ENCODE peak calls at places on chromosomes 5 and 9, in five cellular contexts. I, V, T, W and Z are unnamed samples.

GRCh38 chr5:55030220-55030619 is 6.2 kb downstream of the GZMK start:
- DNase-seq in T (no peak), I (no peak), W (no peak), V (no peak), Z (no peak)

GRCh38 chr9:115730396-115730795 is 423.2 kb upstream of the PAPPA start:
- DNase-seq in V (no peak), T (no peak), W (no peak), I (no peak), Z (no peak)

GRCh38 chr5:80230269-80230992 is 25.4 kb downstream of the SERINC5 start:
- DNase-seq in T (no peak), I (no peak), W (no peak), V (no peak), Z (no peak)

GRCh38 chr9:33143241-33143642 is 23.9 kb downstream of the B4GALT1 start:
- DNase-seq in W (no peak), V (peak), I (no peak), T (no peak), Z (no peak)

GRCh38 chr5:10789021-10789420 is 28.0 kb upstream of the DAP start:
- DNase-seq in W (no peak), I (no peak), V (peak), T (no peak), Z (no peak)

GRCh38 chr5:179233909-179234562 is 111.2 kb downstream of the ADAMTS2 start:
- DNase-seq in I (no peak), V (no peak), T (no peak), W (no peak), Z (no peak)

GRCh38 chr5:2697446-2698200 is 53.9 kb downstream of the IRX2 start:
- DNase-seq in I (no peak), W (no peak), V (no peak), T (no peak), Z (no peak)

GRCh38 chr5:152271420-152271819 is 133.7 kb downstream of the NMUR2 start:
- DNase-seq in T (no peak), V (no peak), I (no peak), W (no peak), Z (no peak)

GRCh38 chr5:97044057-97044456 is 98.4 kb downstream of the LIX1 start:
- DNase-seq in I (no peak), W (peak), T (no peak), V (peak), Z (no peak)

GRCh38 chr5:154756871-154757646 is 1.9 kb downstream of the LARP1 start:
- DNase-seq in I (no peak), T (no peak), V (peak), W (peak), Z (no peak)

GRCh38 chr9:83199240-83199639 is 136.3 kb upstream of the RASEF start:
- DNase-seq in V (peak), T (no peak), W (peak), I (no peak), Z (no peak)

GRCh38 chr9:77215874-77216273 is 38.5 kb downstream of the VPS13A start:
- DNase-seq in I (no peak), T (no peak), V (peak), W (no peak), Z (no peak)

GRCh38 chr5:41649659-41650058 is 139.3 kb upstream of the PLCXD3 start:
- DNase-seq in V (peak), T (no peak), I (no peak), W (no peak), Z (no peak)

GRCh38 chr5:171794470-171794869 is 8.9 kb downstream of the SMIM23 start:
- DNase-seq in I (no peak), W (no peak), V (no peak), T (no peak), Z (no peak)

GRCh38 chr5:144002866-144003265 is 167.6 kb downstream of the YIPF5 start:
- DNase-seq in W (no peak), I (no peak), T (no peak), V (no peak), Z (no peak)

GRCh38 chr5:31651241-31651640 is 12.3 kb downstream of the PDZD2 start:
- DNase-seq in W (no peak), T (no peak), V (no peak), I (no peak), Z (no peak)

GRCh38 chr9:72721086-72721485 is 199.7 kb downstream of the TMC1 start:
- DNase-seq in T (no peak), I (no peak), V (no peak), W (no peak), Z (no peak)

GRCh38 chr5:1385395-1386273 is 40.7 kb upstream of the CLPTM1L start:
- DNase-seq in T (peak), V (peak), I (peak), W (peak), Z (peak)

GRCh38 chr5:110248921-110249320 is 477.6 kb downstream of the TMEM232 start:
- DNase-seq in T (no peak), W (no peak), V (no peak), I (no peak), Z (no peak)

GRCh38 chr5:57366744-57367143 is 115.9 kb downstream of the ACTBL2 start:
- DNase-seq in W (no peak), V (peak), I (no peak), T (no peak), Z (no peak)

GRCh38 chr9:80649496-80649895 is 1039.9 kb downstream of the TLE1 start:
- DNase-seq in I (no peak), V (no peak), W (no peak), T (no peak), Z (no peak)

GRCh38 chr5:10539685-10539998 is 24.2 kb upstream of the ANKRD33B start:
- DNase-seq in T (no peak), V (peak), W (no peak), I (no peak), Z (no peak)

GRCh38 chr5:132530946-132531345 is 12.4 kb downstream of the IL5 start:
- DNase-seq in I (no peak), T (no peak), W (no peak), V (no peak), Z (no peak)

GRCh38 chr5:175710361-175710760 is 52.5 kb downstream of the HRH2 start:
- DNase-seq in T (no peak), V (no peak), I (no peak), W (peak), Z (no peak)

GRCh38 chr5:139745121-139745799 is 50.3 kb upstream of the PSD2 start:
- DNase-seq in I (no peak), V (peak), T (peak), W (peak), Z (no peak)

GRCh38 chr5:93428868-93429267 is 152.2 kb downstream of the NR2F1-AS1 start:
- DNase-seq in V (peak), T (no peak), W (no peak), I (no peak), Z (no peak)

GRCh38 chr5:116492016-116492623 is 82.5 kb downstream of the SEMA6A start:
- DNase-seq in I (no peak), T (no peak), W (no peak), V (peak), Z (no peak)

GRCh38 chr9:69325409-69326212 is 596 bp downstream of the ENTREP1 start:
- DNase-seq in I (peak), T (no peak), W (peak), V (no peak), Z (no peak)

GRCh38 chr9:123927625-123928308 is 2.2 kb downstream of the DENND1A start:
- DNase-seq in W (no peak), I (no peak), V (peak), T (no peak), Z (no peak)

GRCh38 chr5:91331705-91332104 is 51.4 kb downstream of the ARRDC3 start:
- DNase-seq in V (no peak), I (no peak), T (no peak), W (no peak), Z (no peak)

GRCh38 chr5:159874308-159874707 is 42.0 kb upstream of the ADRA1B start:
- DNase-seq in W (no peak), V (peak), T (no peak), I (no peak), Z (no peak)

GRCh38 chr5:16550316-16550952 is 66.4 kb downstream of the RETREG1 start:
- DNase-seq in T (no peak), W (peak), V (peak), I (no peak), Z (no peak)

GRCh38 chr9:26228273-26228672 is 550.0 kb upstream of the TUSC1 start:
- DNase-seq in I (no peak), T (no peak), W (no peak), V (peak), Z (no peak)

GRCh38 chr5:73950441-73950873 is 324.5 kb downstream of the ARHGEF28 start:
- DNase-seq in I (no peak), V (peak), T (no peak), W (no peak), Z (no peak)

GRCh38 chr5:135011355-135012032 is 22.5 kb downstream of the PITX1 start:
- DNase-seq in I (no peak), W (no peak), V (no peak), T (no peak), Z (peak)
- TF ChIP-seq CTCF in I (no peak), W (no peak), V (no peak), T (no peak), Z (no peak)

GRCh38 chr5:35030426-35030825 is 17.3 kb downstream of the AGXT2 start:
- DNase-seq in V (no peak), W (no peak), I (no peak), T (no peak), Z (no peak)
- TF ChIP-seq CTCF in V (peak), W (no peak), I (no peak), T (no peak), Z (no peak)

DNA sequence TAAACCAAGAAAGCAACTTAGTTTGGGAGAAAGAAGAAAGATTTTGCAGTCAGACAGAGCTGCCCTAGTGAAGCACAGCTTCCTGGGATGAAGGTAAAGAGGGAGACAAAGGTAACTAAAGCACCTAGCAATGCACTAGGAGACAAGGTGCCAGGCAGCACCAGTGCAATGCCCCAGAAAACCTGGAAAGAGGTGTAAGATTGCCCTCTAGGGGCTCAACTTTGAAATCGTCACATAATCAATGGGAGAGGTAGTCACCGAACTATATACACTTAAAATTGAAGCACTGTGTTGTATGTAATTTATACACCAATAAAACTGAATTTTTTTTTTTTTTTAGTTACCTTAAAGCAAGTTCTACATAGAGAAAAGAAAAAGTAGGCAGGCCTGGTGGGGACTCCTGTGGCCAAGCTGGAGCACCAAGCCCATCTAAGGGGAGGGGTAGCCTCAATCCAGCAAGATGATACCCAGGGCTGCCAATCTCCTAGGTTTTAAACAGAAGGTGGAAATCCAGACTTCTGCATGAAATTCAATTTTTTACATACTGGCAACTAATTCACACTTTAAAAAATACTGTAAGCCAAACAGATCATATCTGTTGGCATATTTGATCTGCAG is 48.2 kb downstream of the CDK5RAP2 start:
- DNase-seq in V (peak), W (no peak), T (no peak), I (no peak), Z (no peak)
- TF ChIP-seq CTCF in V (peak), W (no peak), T (no peak), I (peak), Z (peak)

GRCh38 chr5:60671899-60672692 is 27.9 kb downstream of the DEPDC1B start:
- DNase-seq in I (no peak), T (no peak), V (no peak), W (no peak), Z (no peak)

GRCh38 chr5:60670764-60671163 is 29.2 kb downstream of the DEPDC1B start:
- DNase-seq in T (no peak), V (no peak), I (no peak), W (no peak), Z (no peak)

GRCh38 chr5:60672693-60673264 is 27.2 kb downstream of the DEPDC1B start:
- DNase-seq in V (no peak), W (peak), I (no peak), T (no peak), Z (no peak)

GRCh38 chr5:60673329-60673728 is 26.6 kb downstream of the DEPDC1B start:
- DNase-seq in I (no peak), W (no peak), V (no peak), T (no peak), Z (no peak)

DNA sequence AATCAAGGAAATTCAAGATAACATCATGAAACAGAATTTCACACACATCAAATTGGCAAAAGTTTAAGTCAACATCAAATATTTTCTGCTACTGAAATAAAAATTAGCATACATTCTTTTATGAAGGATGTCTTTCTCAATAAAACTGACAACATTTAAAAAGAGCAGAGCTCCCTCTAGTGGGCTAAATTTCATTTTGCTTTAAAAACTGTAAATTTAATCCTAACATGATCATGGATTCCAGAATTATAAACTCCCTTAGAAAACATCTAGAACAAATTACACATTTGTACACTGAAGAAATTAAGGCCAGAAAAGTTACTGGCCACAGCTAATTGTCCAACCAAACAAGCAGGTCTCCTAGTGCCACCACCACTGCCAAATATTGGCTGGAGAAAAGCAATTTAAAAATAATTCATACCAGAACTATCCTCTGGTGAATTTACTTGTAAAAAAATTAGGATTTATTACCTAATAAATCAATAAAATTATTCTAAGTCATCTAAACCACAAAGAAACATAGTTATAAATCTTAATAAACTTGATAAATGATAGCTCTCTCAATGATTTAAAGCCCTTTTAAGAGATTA is 31.2 kb downstream of the DEPDC1B start:
- DNase-seq in W (no peak), I (no peak), T (no peak), V (peak), Z (no peak)
- TF ChIP-seq CTCF in W (peak), I (peak), T (peak), V (peak), Z (peak)